ENCODE peak calls at places on chromosomes 1 and 21, in nine cellular contexts. One of them, this sample, is unnamed.

GRCh38 chr1:25896266-25896665 is 10.0 kb downstream of the STMN1 start:
- DNase-seq in H54: no peak
- DNase-seq in COR-L47: no peak
- DNase-seq in non-pigmented ciliary epithelial cell: no peak
- DNase-seq in stimulated activated CD8-positive, alpha-beta memory T cell treated with anti-CD3 and anti-CD28 coated beads, Interleukin-15, amount 100 ng/mL, for 4 hours: no peak
- DNase-seq in AG08396: no peak
- DNase-seq in NCI-H2029: peak
- DNase-seq in DMS79 treated with DMSO at 0.1 percent for 48 hours: no peak
- DNase-seq in HFFc6: no peak
- DNase-seq in this sample: no peak

GRCh38 chr1:10631811-10632481 is 157.2 kb downstream of the PEX14 start:
- DNase-seq in H54: no peak
- DNase-seq in COR-L47: no peak
- DNase-seq in non-pigmented ciliary epithelial cell: no peak
- DNase-seq in stimulated activated CD8-positive, alpha-beta memory T cell treated with anti-CD3 and anti-CD28 coated beads, Interleukin-15, amount 100 ng/mL, for 4 hours: no peak
- DNase-seq in AG08396: peak
- DNase-seq in NCI-H2029: no peak
- DNase-seq in DMS79 treated with DMSO at 0.1 percent for 48 hours: no peak
- DNase-seq in HFFc6: no peak
- DNase-seq in this sample: no peak

GRCh38 chr21:31005019-31005418 is 33.3 kb downstream of the KRTAP19-8 start:
- DNase-seq in H54: no peak
- DNase-seq in COR-L47: no peak
- DNase-seq in non-pigmented ciliary epithelial cell: no peak
- DNase-seq in stimulated activated CD8-positive, alpha-beta memory T cell treated with anti-CD3 and anti-CD28 coated beads, Interleukin-15, amount 100 ng/mL, for 4 hours: no peak
- DNase-seq in AG08396: no peak
- DNase-seq in NCI-H2029: no peak
- DNase-seq in DMS79 treated with DMSO at 0.1 percent for 48 hours: no peak
- DNase-seq in HFFc6: no peak
- DNase-seq in this sample: no peak

GRCh38 chr1:220527279-220528048 is 472 bp upstream of the MARK1 start:
- DNase-seq in H54: no peak
- DNase-seq in COR-L47: peak
- DNase-seq in non-pigmented ciliary epithelial cell: no peak
- DNase-seq in stimulated activated CD8-positive, alpha-beta memory T cell treated with anti-CD3 and anti-CD28 coated beads, Interleukin-15, amount 100 ng/mL, for 4 hours: no peak
- DNase-seq in AG08396: no peak
- DNase-seq in NCI-H2029: peak
- DNase-seq in DMS79 treated with DMSO at 0.1 percent for 48 hours: peak
- DNase-seq in HFFc6: no peak
- DNase-seq in this sample: peak

GRCh38 chr21:22631066-22631465 is 1632.9 kb downstream of the NCAM2 start:
- DNase-seq in H54: no peak
- DNase-seq in COR-L47: no peak
- DNase-seq in non-pigmented ciliary epithelial cell: no peak
- DNase-seq in stimulated activated CD8-positive, alpha-beta memory T cell treated with anti-CD3 and anti-CD28 coated beads, Interleukin-15, amount 100 ng/mL, for 4 hours: no peak
- DNase-seq in AG08396: no peak
- DNase-seq in NCI-H2029: no peak
- DNase-seq in DMS79 treated with DMSO at 0.1 percent for 48 hours: no peak
- DNase-seq in HFFc6: no peak
- DNase-seq in this sample: no peak

GRCh38 chr1:159289059-159289458 is 13.1 kb upstream of the FCER1A start:
- DNase-seq in H54: no peak
- DNase-seq in COR-L47: no peak
- DNase-seq in non-pigmented ciliary epithelial cell: no peak
- DNase-seq in stimulated activated CD8-positive, alpha-beta memory T cell treated with anti-CD3 and anti-CD28 coated beads, Interleukin-15, amount 100 ng/mL, for 4 hours: no peak
- DNase-seq in AG08396: no peak
- DNase-seq in NCI-H2029: no peak
- DNase-seq in DMS79 treated with DMSO at 0.1 percent for 48 hours: no peak
- DNase-seq in HFFc6: no peak
- DNase-seq in this sample: no peak

GRCh38 chr1:113511269-113511668 is 121.0 kb downstream of the MAGI3 start:
- DNase-seq in H54: no peak
- DNase-seq in COR-L47: no peak
- DNase-seq in non-pigmented ciliary epithelial cell: no peak
- DNase-seq in stimulated activated CD8-positive, alpha-beta memory T cell treated with anti-CD3 and anti-CD28 coated beads, Interleukin-15, amount 100 ng/mL, for 4 hours: no peak
- DNase-seq in AG08396: no peak
- DNase-seq in NCI-H2029: no peak
- DNase-seq in DMS79 treated with DMSO at 0.1 percent for 48 hours: no peak
- DNase-seq in HFFc6: no peak
- DNase-seq in this sample: no peak

GRCh38 chr1:228218513-228219244 is 10.8 kb downstream of the OBSCN start:
- DNase-seq in H54: no peak
- DNase-seq in COR-L47: no peak
- DNase-seq in non-pigmented ciliary epithelial cell: no peak
- DNase-seq in stimulated activated CD8-positive, alpha-beta memory T cell treated with anti-CD3 and anti-CD28 coated beads, Interleukin-15, amount 100 ng/mL, for 4 hours: no peak
- DNase-seq in AG08396: no peak
- DNase-seq in NCI-H2029: no peak
- DNase-seq in DMS79 treated with DMSO at 0.1 percent for 48 hours: no peak
- DNase-seq in HFFc6: no peak
- DNase-seq in this sample: no peak

GRCh38 chr1:19139711-19140110 is 70.4 kb downstream of the UBR4 start:
- DNase-seq in H54: no peak
- DNase-seq in COR-L47: no peak
- DNase-seq in non-pigmented ciliary epithelial cell: no peak
- DNase-seq in stimulated activated CD8-positive, alpha-beta memory T cell treated with anti-CD3 and anti-CD28 coated beads, Interleukin-15, amount 100 ng/mL, for 4 hours: no peak
- DNase-seq in AG08396: no peak
- DNase-seq in NCI-H2029: no peak
- DNase-seq in DMS79 treated with DMSO at 0.1 percent for 48 hours: no peak
- DNase-seq in HFFc6: no peak
- DNase-seq in this sample: no peak

GRCh38 chr1:34761176-34761761 is 1.7 kb downstream of the GJB4 start:
- DNase-seq in H54: no peak
- DNase-seq in COR-L47: no peak
- DNase-seq in non-pigmented ciliary epithelial cell: no peak
- DNase-seq in stimulated activated CD8-positive, alpha-beta memory T cell treated with anti-CD3 and anti-CD28 coated beads, Interleukin-15, amount 100 ng/mL, for 4 hours: no peak
- DNase-seq in AG08396: no peak
- DNase-seq in NCI-H2029: no peak
- DNase-seq in DMS79 treated with DMSO at 0.1 percent for 48 hours: no peak
- DNase-seq in HFFc6: no peak
- DNase-seq in this sample: no peak